ENCODE peak calls at places on chromosomes 3 and 15, in seven cellular contexts. One of them, this sample, is unnamed.

GRCh38 chr3:97896129-97896528 is 74.3 kb downstream of the CRYBG3 start:
- DNase-seq in mesendoderm: peak; percentile 40
- DNase-seq in H9: no peak
- DNase-seq in trophoblast cell: no peak
- DNase-seq in H1: no peak
- DNase-seq in mesenchymal stem cell: no peak
- DNase-seq in IMR-90: no peak
- DNase-seq in this sample: no peak

GRCh38 chr15:47888721-47889120 is 171.4 kb downstream of the SEMA6D start:
- DNase-seq in mesenchymal stem cell: no peak
- DNase-seq in H1: no peak
- DNase-seq in mesendoderm: no peak
- DNase-seq in H9: no peak
- DNase-seq in IMR-90: no peak
- DNase-seq in trophoblast cell: no peak
- DNase-seq in this sample: no peak

GRCh38 chr3:21697707-21698106 is 53.3 kb downstream of the ZNF385D start:
- DNase-seq in mesenchymal stem cell: no peak
- DNase-seq in H9: no peak
- DNase-seq in trophoblast cell: no peak
- DNase-seq in IMR-90: no peak
- DNase-seq in H1: no peak
- DNase-seq in mesendoderm: no peak
- DNase-seq in this sample: no peak

GRCh38 chr15:99130765-99131440 is 26.0 kb downstream of the SYNM start:
- DNase-seq in H1: no peak
- DNase-seq in mesenchymal stem cell: no peak
- DNase-seq in trophoblast cell: no peak
- DNase-seq in mesendoderm: no peak
- DNase-seq in IMR-90: no peak
- DNase-seq in H9: no peak
- DNase-seq in this sample: no peak

GRCh38 chr3:5017953-5018531 is 38.8 kb downstream of the BHLHE40 start:
- DNase-seq in H1: no peak
- DNase-seq in IMR-90: no peak
- DNase-seq in mesendoderm: peak; percentile 86
- DNase-seq in mesenchymal stem cell: no peak
- DNase-seq in H9: no peak
- DNase-seq in trophoblast cell: no peak
- DNase-seq in this sample: no peak

GRCh38 chr3:13840456-13840855 is 39.4 kb downstream of the WNT7A start:
- DNase-seq in H9: no peak
- DNase-seq in mesenchymal stem cell: no peak
- DNase-seq in mesendoderm: no peak
- DNase-seq in IMR-90: no peak
- DNase-seq in trophoblast cell: no peak
- DNase-seq in H1: no peak
- DNase-seq in this sample: no peak

GRCh38 chr3:32310336-32310735 is 71.9 kb downstream of the CMTM8 start:
- DNase-seq in mesenchymal stem cell: no peak
- DNase-seq in trophoblast cell: no peak
- DNase-seq in IMR-90: no peak
- DNase-seq in mesendoderm: no peak
- DNase-seq in H1: no peak
- DNase-seq in H9: no peak
- DNase-seq in this sample: no peak

GRCh38 chr15:49865925-49866757 is 245.3 kb downstream of the DTWD1 start:
- DNase-seq in H1: no peak
- DNase-seq in trophoblast cell: peak; percentile 18
- DNase-seq in mesendoderm: no peak
- DNase-seq in H9: no peak
- DNase-seq in mesenchymal stem cell: no peak
- DNase-seq in IMR-90: no peak
- DNase-seq in this sample: no peak

GRCh38 chr3:131361464-131362421 is 19.8 kb upstream of the NUDT16 start:
- DNase-seq in mesenchymal stem cell: peak; percentile 37
- DNase-seq in IMR-90: peak; percentile 10
- DNase-seq in trophoblast cell: peak; percentile 97
- DNase-seq in H1: peak; percentile 95
- DNase-seq in mesendoderm: peak; percentile 99
- DNase-seq in H9: peak; percentile 99
- DNase-seq in this sample: peak; percentile 57

GRCh38 chr3:34237946-34238345 is 439.5 kb downstream of the PDCD6IP start:
- DNase-seq in H1: no peak
- DNase-seq in H9: no peak
- DNase-seq in mesendoderm: no peak
- DNase-seq in mesenchymal stem cell: no peak
- DNase-seq in IMR-90: no peak
- DNase-seq in trophoblast cell: no peak
- DNase-seq in this sample: no peak
- H2BK120ac ChIP-seq in H1: no peak overlapping the region
- H2BK120ac ChIP-seq in H9: no peak overlapping the region
- H2BK120ac ChIP-seq in mesendoderm: no peak overlapping the region
- H2BK120ac ChIP-seq in mesenchymal stem cell: no peak overlapping the region
- H2BK120ac ChIP-seq in IMR-90: no peak overlapping the region
- H2BK120ac ChIP-seq in trophoblast cell: no peak overlapping the region
- H2BK120ac ChIP-seq in this sample: no peak overlapping the region

GRCh38 chr3:55167586-55168317 is 239.9 kb upstream of the LRTM1 start:
- DNase-seq in IMR-90: peak; percentile 96
- DNase-seq in H1: no peak
- DNase-seq in trophoblast cell: peak; percentile 61
- DNase-seq in mesenchymal stem cell: peak; percentile 93
- DNase-seq in H9: no peak
- DNase-seq in mesendoderm: no peak
- DNase-seq in this sample: no peak
- H2BK120ac ChIP-seq in IMR-90: peak overlapping the region; percentile 100
- H2BK120ac ChIP-seq in H1: no peak overlapping the region
- H2BK120ac ChIP-seq in trophoblast cell: peak overlapping the region; percentile 8
- H2BK120ac ChIP-seq in mesenchymal stem cell: peak overlapping the region; percentile 55
- H2BK120ac ChIP-seq in H9: no peak overlapping the region
- H2BK120ac ChIP-seq in mesendoderm: no peak overlapping the region
- H2BK120ac ChIP-seq in this sample: no peak overlapping the region

GRCh38 chr15:24944939-24945338 is 9.8 kb upstream of the SNRPN start:
- DNase-seq in mesenchymal stem cell: peak; percentile 52
- DNase-seq in trophoblast cell: no peak
- DNase-seq in H9: no peak
- DNase-seq in mesendoderm: no peak
- DNase-seq in H1: no peak
- DNase-seq in IMR-90: peak; percentile 59
- DNase-seq in this sample: no peak
- H2BK120ac ChIP-seq in mesenchymal stem cell: no peak overlapping the region
- H2BK120ac ChIP-seq in trophoblast cell: no peak overlapping the region
- H2BK120ac ChIP-seq in H9: no peak overlapping the region
- H2BK120ac ChIP-seq in mesendoderm: no peak overlapping the region
- H2BK120ac ChIP-seq in H1: no peak overlapping the region
- H2BK120ac ChIP-seq in IMR-90: no peak overlapping the region
- H2BK120ac ChIP-seq in this sample: no peak overlapping the region

GRCh38 chr3:26963356-26963742 is 340.8 kb downstream of the LRRC3B start:
- DNase-seq in mesenchymal stem cell: no peak
- DNase-seq in H9: no peak
- DNase-seq in IMR-90: no peak
- DNase-seq in mesendoderm: peak; percentile 16
- DNase-seq in trophoblast cell: no peak
- DNase-seq in H1: no peak
- DNase-seq in this sample: no peak
- H2BK120ac ChIP-seq in mesenchymal stem cell: no peak overlapping the region
- H2BK120ac ChIP-seq in H9: no peak overlapping the region
- H2BK120ac ChIP-seq in IMR-90: no peak overlapping the region
- H2BK120ac ChIP-seq in mesendoderm: no peak overlapping the region
- H2BK120ac ChIP-seq in trophoblast cell: no peak overlapping the region
- H2BK120ac ChIP-seq in H1: no peak overlapping the region
- H2BK120ac ChIP-seq in this sample: no peak overlapping the region

DNA sequence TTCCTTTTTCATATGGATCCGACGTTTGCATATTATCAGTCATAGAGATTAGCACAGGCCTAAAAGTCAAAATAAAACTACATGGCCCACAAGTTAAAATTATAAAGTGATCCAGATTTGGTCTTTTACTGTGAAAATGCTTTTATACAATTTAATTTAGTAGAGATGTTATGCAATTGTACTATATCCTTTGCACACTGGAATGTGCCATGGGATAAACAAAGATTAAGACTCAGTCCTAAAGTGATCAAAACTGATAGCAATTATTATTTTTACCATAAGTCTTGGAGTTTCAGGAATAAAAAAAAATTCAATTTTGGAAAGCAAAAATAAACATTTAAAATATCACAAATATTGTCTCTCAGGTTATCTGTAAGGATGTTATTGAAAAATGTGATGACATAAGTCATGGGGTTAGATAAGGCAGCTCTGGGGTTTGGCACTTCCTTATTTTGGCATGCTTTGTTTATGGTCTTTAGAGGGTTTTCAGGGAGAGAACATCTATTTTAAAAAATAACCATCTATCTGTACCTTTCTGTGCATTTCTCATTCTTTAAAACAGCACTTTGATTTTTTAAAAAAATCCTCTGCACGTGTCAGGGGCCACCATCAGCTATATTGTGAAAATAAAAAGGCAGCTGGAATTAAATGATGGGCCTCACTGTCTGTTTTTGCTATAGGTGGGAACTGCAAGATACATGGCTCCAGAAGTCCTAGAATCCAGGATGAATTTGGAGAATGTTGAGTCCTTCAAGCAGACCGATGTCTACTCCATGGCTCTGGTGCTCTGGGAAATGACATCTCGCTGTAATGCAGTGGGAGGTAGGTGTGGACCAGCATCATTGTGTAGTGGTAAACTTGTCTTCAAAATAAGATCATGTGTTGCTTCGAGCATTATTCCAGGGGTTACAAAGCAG is 67.3 kb downstream of the TGFBR2 start:
- DNase-seq in mesendoderm: no peak
- DNase-seq in IMR-90: no peak
- DNase-seq in H1: no peak
- DNase-seq in trophoblast cell: no peak
- DNase-seq in mesenchymal stem cell: no peak
- DNase-seq in H9: no peak
- DNase-seq in this sample: no peak
- H2BK120ac ChIP-seq in mesendoderm: no peak overlapping the region
- H2BK120ac ChIP-seq in IMR-90: no peak overlapping the region
- H2BK120ac ChIP-seq in H1: no peak overlapping the region
- H2BK120ac ChIP-seq in trophoblast cell: no peak overlapping the region
- H2BK120ac ChIP-seq in mesenchymal stem cell: no peak overlapping the region
- H2BK120ac ChIP-seq in H9: no peak overlapping the region
- H2BK120ac ChIP-seq in this sample: no peak overlapping the region

GRCh38 chr3:167835359-167835758 is 99.8 kb downstream of the SERPINI1 start:
- DNase-seq in mesenchymal stem cell: no peak
- DNase-seq in mesendoderm: no peak
- DNase-seq in H9: no peak
- DNase-seq in H1: no peak
- DNase-seq in trophoblast cell: no peak
- DNase-seq in IMR-90: no peak
- DNase-seq in this sample: no peak

GRCh38 chr3:167840247-167840646 is 104.7 kb downstream of the SERPINI1 start:
- DNase-seq in mesendoderm: no peak
- DNase-seq in IMR-90: no peak
- DNase-seq in H9: no peak
- DNase-seq in H1: no peak
- DNase-seq in trophoblast cell: no peak
- DNase-seq in mesenchymal stem cell: no peak
- DNase-seq in this sample: no peak

GRCh38 chr3:167839460-167839859 is 103.9 kb downstream of the SERPINI1 start:
- DNase-seq in IMR-90: no peak
- DNase-seq in mesendoderm: no peak
- DNase-seq in H9: no peak
- DNase-seq in mesenchymal stem cell: no peak
- DNase-seq in H1: no peak
- DNase-seq in trophoblast cell: no peak
- DNase-seq in this sample: no peak

GRCh38 chr3:167837430-167837829 is 101.9 kb downstream of the SERPINI1 start:
- DNase-seq in H9: no peak
- DNase-seq in mesenchymal stem cell: peak; percentile 10
- DNase-seq in mesendoderm: no peak
- DNase-seq in H1: no peak
- DNase-seq in IMR-90: no peak
- DNase-seq in trophoblast cell: no peak
- DNase-seq in this sample: no peak

DNA sequence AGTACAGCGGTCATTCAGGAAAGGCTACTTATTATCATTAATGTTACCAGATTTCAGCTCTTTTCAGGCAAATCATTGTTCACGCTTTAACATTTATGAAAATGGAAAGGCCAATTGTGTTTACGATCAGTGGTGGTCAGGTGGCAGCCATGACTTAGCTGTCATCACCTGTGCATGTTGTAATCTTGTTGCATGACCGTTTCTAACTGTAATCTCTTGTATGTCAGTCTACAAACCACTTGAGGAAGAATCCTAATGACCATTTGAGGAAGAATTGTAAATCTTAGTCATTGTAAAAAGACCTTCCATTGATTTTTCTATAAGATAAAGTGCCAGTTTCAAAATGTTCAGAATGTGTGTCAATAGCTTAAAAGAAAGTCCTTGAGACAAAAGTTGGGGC is 100.4 kb downstream of the SERPINI1 start:
- DNase-seq in H9: no peak
- DNase-seq in IMR-90: no peak
- DNase-seq in trophoblast cell: no peak
- DNase-seq in mesendoderm: no peak
- DNase-seq in H1: no peak
- DNase-seq in mesenchymal stem cell: no peak
- DNase-seq in this sample: no peak
- H2BK120ac ChIP-seq in H9: no peak overlapping the region
- H2BK120ac ChIP-seq in IMR-90: no peak overlapping the region
- H2BK120ac ChIP-seq in trophoblast cell: no peak overlapping the region
- H2BK120ac ChIP-seq in mesendoderm: no peak overlapping the region
- H2BK120ac ChIP-seq in H1: no peak overlapping the region
- H2BK120ac ChIP-seq in mesenchymal stem cell: no peak overlapping the region
- H2BK120ac ChIP-seq in this sample: no peak overlapping the region

GRCh38 chr3:194830401-194830800 is 144.7 kb downstream of the FAM43A start:
- DNase-seq in trophoblast cell: no peak
- DNase-seq in mesenchymal stem cell: no peak
- DNase-seq in mesendoderm: peak; percentile 29
- DNase-seq in H9: no peak
- DNase-seq in H1: no peak
- DNase-seq in IMR-90: no peak
- DNase-seq in this sample: no peak
- H2BK120ac ChIP-seq in trophoblast cell: no peak overlapping the region
- H2BK120ac ChIP-seq in mesenchymal stem cell: no peak overlapping the region
- H2BK120ac ChIP-seq in mesendoderm: no peak overlapping the region
- H2BK120ac ChIP-seq in H9: no peak overlapping the region
- H2BK120ac ChIP-seq in H1: no peak overlapping the region
- H2BK120ac ChIP-seq in IMR-90: no peak overlapping the region
- H2BK120ac ChIP-seq in this sample: no peak overlapping the region

DNA sequence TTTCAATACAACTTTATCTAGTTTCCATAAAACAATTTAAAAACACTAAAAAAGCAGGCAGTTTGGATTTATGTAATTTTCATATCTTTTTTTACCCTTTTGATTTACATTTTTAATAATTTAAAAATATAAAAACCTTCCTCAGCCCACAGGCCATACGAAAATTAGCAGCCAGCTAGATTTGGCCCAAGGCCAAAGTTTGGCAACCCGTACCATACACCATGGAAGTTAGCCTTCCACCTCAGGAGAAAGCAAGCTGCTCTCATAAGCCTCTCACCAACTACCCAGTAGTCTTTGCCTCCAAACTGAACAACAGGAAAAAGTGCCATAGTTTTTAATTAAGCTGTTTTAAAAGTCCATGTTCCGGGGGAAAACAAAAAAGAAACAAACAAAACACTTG is 107.3 kb upstream of the TRIM42 start:
- DNase-seq in H1: no peak
- DNase-seq in H9: no peak
- DNase-seq in IMR-90: no peak
- DNase-seq in mesenchymal stem cell: no peak
- DNase-seq in mesendoderm: no peak
- DNase-seq in trophoblast cell: no peak
- DNase-seq in this sample: no peak
- H2BK120ac ChIP-seq in H1: no peak overlapping the region
- H2BK120ac ChIP-seq in H9: no peak overlapping the region
- H2BK120ac ChIP-seq in IMR-90: no peak overlapping the region
- H2BK120ac ChIP-seq in mesenchymal stem cell: no peak overlapping the region
- H2BK120ac ChIP-seq in mesendoderm: no peak overlapping the region
- H2BK120ac ChIP-seq in trophoblast cell: no peak overlapping the region
- H2BK120ac ChIP-seq in this sample: no peak overlapping the region